ENCODE peak calls at places on chromosome 13, in four cellular contexts. One of them, this sample, is unnamed.
A peak's percentile ranks its signal among the peaks of the same experiment; 100 is the strongest.

GRCh38 chr13:66665991-66666390 is 564.1 kb downstream of the PCDH9 start:
- DNase-seq in K562: no peak
- DNase-seq in HL-60: no peak
- DNase-seq in GM12878: no peak
- DNase-seq in this sample: no peak

GRCh38 chr13:30456290-30456689 is 9.4 kb downstream of the HMGB1 start:
- DNase-seq in K562: no peak
- DNase-seq in HL-60: no peak
- DNase-seq in GM12878: no peak
- DNase-seq in this sample: no peak

GRCh38 chr13:92136449-92137180 is 738.2 kb downstream of the GPC5 start:
- DNase-seq in GM12878: no peak
- DNase-seq in HL-60: no peak
- DNase-seq in K562: no peak
- DNase-seq in this sample: no peak

GRCh38 chr13:84654654-84655244 is 772.5 kb upstream of the SLITRK1 start:
- DNase-seq in GM12878: no peak
- DNase-seq in HL-60: no peak
- DNase-seq in K562: no peak
- DNase-seq in this sample: no peak

GRCh38 chr13:50144473-50145160 is 129.4 kb downstream of the KCNRG start:
- DNase-seq in GM12878: no peak
- DNase-seq in K562: no peak
- DNase-seq in HL-60: no peak
- DNase-seq in this sample: no peak

GRCh38 chr13:48896312-48896711 is 79.4 kb upstream of the FNDC3A start:
- DNase-seq in HL-60: no peak
- DNase-seq in K562: no peak
- DNase-seq in GM12878: no peak
- DNase-seq in this sample: no peak

GRCh38 chr13:72804301-72804700 is 22.4 kb downstream of the PIBF1 start:
- DNase-seq in GM12878: no peak
- DNase-seq in K562: no peak
- DNase-seq in HL-60: no peak
- DNase-seq in this sample: no peak

GRCh38 chr13:109145631-109146030 is 516.2 kb downstream of the MYO16 start:
- DNase-seq in HL-60: peak; percentile 70
- DNase-seq in GM12878: no peak
- DNase-seq in K562: peak; percentile 13
- DNase-seq in this sample: peak; percentile 45

GRCh38 chr13:35768551-35768950 is 292.1 kb upstream of the MAB21L1 start:
- DNase-seq in K562: no peak
- DNase-seq in HL-60: no peak
- DNase-seq in GM12878: no peak
- DNase-seq in this sample: no peak

GRCh38 chr13:112079696-112080095 is 12.7 kb downstream of the SOX1 start:
- DNase-seq in HL-60: no peak
- DNase-seq in K562: no peak
- DNase-seq in GM12878: no peak
- DNase-seq in this sample: no peak

GRCh38 chr13:75512253-75512652 is 25.4 kb downstream of the COMMD6 start:
- DNase-seq in HL-60: no peak
- DNase-seq in GM12878: peak; percentile 80
- DNase-seq in K562: no peak
- DNase-seq in this sample: peak; percentile 30

GRCh38 chr13:50290186-50290585 is 274.9 kb downstream of the KCNRG start:
- DNase-seq in K562: no peak
- DNase-seq in HL-60: peak; percentile 69
- DNase-seq in GM12878: no peak
- DNase-seq in this sample: no peak

GRCh38 chr13:27012482-27013197 is 159.0 kb downstream of the USP12 start:
- DNase-seq in HL-60: peak; percentile 21
- DNase-seq in GM12878: no peak
- DNase-seq in K562: no peak
- DNase-seq in this sample: no peak

GRCh38 chr13:73754727-73755292 is 379.4 kb downstream of the KLF12 start:
- DNase-seq in HL-60: peak; percentile 25
- DNase-seq in GM12878: no peak
- DNase-seq in K562: peak; percentile 12
- DNase-seq in this sample: no peak

GRCh38 chr13:21048901-21049655 is 12.3 kb downstream of the LATS2 start:
- DNase-seq in GM12878: no peak
- DNase-seq in HL-60: no peak
- DNase-seq in K562: no peak
- DNase-seq in this sample: no peak

GRCh38 chr13:112703935-112704633 is 14.2 kb downstream of the ATP11A start:
- DNase-seq in K562: peak; percentile 41
- DNase-seq in GM12878: no peak
- DNase-seq in HL-60: no peak
- DNase-seq in this sample: no peak

GRCh38 chr13:23147264-23147663 is 33.5 kb upstream of the SGCG start:
- DNase-seq in GM12878: no peak
- DNase-seq in K562: no peak
- DNase-seq in HL-60: no peak
- DNase-seq in this sample: no peak

GRCh38 chr13:59837101-59837500 is 326.6 kb downstream of the DIAPH3 start:
- DNase-seq in HL-60: no peak
- DNase-seq in GM12878: no peak
- DNase-seq in K562: no peak
- DNase-seq in this sample: no peak

GRCh38 chr13:18212873-18213272 is 968.8 kb downstream of the TUBA3C start:
- DNase-seq in HL-60: no peak
- DNase-seq in K562: no peak
- DNase-seq in GM12878: no peak
- DNase-seq in this sample: no peak

GRCh38 chr13:21542563-21542962 is 61.4 kb downstream of the MICU2 start:
- DNase-seq in HL-60: no peak
- DNase-seq in K562: no peak
- DNase-seq in GM12878: no peak
- DNase-seq in this sample: no peak

GRCh38 chr13:77574076-77574475 is 38.6 kb downstream of the SCEL start:
- DNase-seq in K562: no peak
- DNase-seq in HL-60: no peak
- DNase-seq in GM12878: no peak
- DNase-seq in this sample: no peak

GRCh38 chr13:89380101-89380500 is 1708.9 kb downstream of the SLITRK5 start:
- DNase-seq in K562: no peak
- DNase-seq in HL-60: peak; percentile 55
- DNase-seq in GM12878: no peak
- DNase-seq in this sample: no peak

GRCh38 chr13:92377396-92377795 is 849.2 kb upstream of the GPC6 start:
- DNase-seq in K562: no peak
- DNase-seq in HL-60: no peak
- DNase-seq in GM12878: no peak
- DNase-seq in this sample: no peak

GRCh38 chr13:64725492-64725891 is 2504.6 kb downstream of the PCDH9 start:
- DNase-seq in GM12878: no peak
- DNase-seq in HL-60: no peak
- DNase-seq in K562: no peak
- DNase-seq in this sample: no peak

GRCh38 chr13:79936368-79937136 is 404.4 kb downstream of the SPRY2 start:
- DNase-seq in HL-60: no peak
- DNase-seq in GM12878: no peak
- DNase-seq in K562: no peak
- DNase-seq in this sample: no peak

GRCh38 chr13:112481458-112481857 is 105.3 kb downstream of the SPACA7 start:
- DNase-seq in GM12878: no peak
- DNase-seq in HL-60: no peak
- DNase-seq in K562: no peak
- DNase-seq in this sample: no peak

GRCh38 chr13:52924241-52925148 is 76.1 kb upstream of the PCDH8 start:
- DNase-seq in K562: no peak
- DNase-seq in HL-60: no peak
- DNase-seq in GM12878: no peak
- DNase-seq in this sample: no peak

GRCh38 chr13:32585625-32586021 is 629 bp upstream of the PDS5B start:
- DNase-seq in HL-60: peak; percentile 29
- DNase-seq in K562: no peak
- DNase-seq in GM12878: no peak
- DNase-seq in this sample: no peak

GRCh38 chr13:73809561-73809960 is 324.6 kb downstream of the KLF12 start:
- DNase-seq in HL-60: no peak
- DNase-seq in GM12878: no peak
- DNase-seq in K562: no peak
- DNase-seq in this sample: no peak

GRCh38 chr13:48126944-48127814 is 32.3 kb upstream of the MED4 start:
- DNase-seq in HL-60: peak; percentile 61
- DNase-seq in K562: peak; percentile 50
- DNase-seq in GM12878: peak; percentile 47
- DNase-seq in this sample: peak; percentile 29

GRCh38 chr13:72959643-72960042 is 99.2 kb upstream of the KLF5 start:
- DNase-seq in GM12878: no peak
- DNase-seq in HL-60: no peak
- DNase-seq in K562: no peak
- DNase-seq in this sample: no peak

GRCh38 chr13:69107436-69107835 is 1000.2 kb upstream of the ATXN8OS start:
- DNase-seq in HL-60: no peak
- DNase-seq in K562: no peak
- DNase-seq in GM12878: no peak
- DNase-seq in this sample: no peak

GRCh38 chr13:30125422-30126073 is 181.8 kb downstream of the KATNAL1 start:
- DNase-seq in HL-60: no peak
- DNase-seq in K562: no peak
- DNase-seq in GM12878: no peak
- DNase-seq in this sample: no peak

GRCh38 chr13:31846984-31847752 is 107.8 kb downstream of the RXFP2 start:
- DNase-seq in HL-60: no peak
- DNase-seq in GM12878: no peak
- DNase-seq in K562: peak; percentile 21
- DNase-seq in this sample: no peak

GRCh38 chr13:30094015-30094533 is 213.3 kb downstream of the KATNAL1 start:
- DNase-seq in K562: no peak
- DNase-seq in GM12878: no peak
- DNase-seq in HL-60: no peak
- DNase-seq in this sample: no peak

GRCh38 chr13:30438286-30438685 is 16.0 kb downstream of the UBE2L5 start:
- DNase-seq in HL-60: no peak
- DNase-seq in GM12878: no peak
- DNase-seq in K562: no peak
- DNase-seq in this sample: no peak

GRCh38 chr13:38979891-38980627 is 10.6 kb downstream of the STOML3 start:
- DNase-seq in K562: no peak
- DNase-seq in HL-60: no peak
- DNase-seq in GM12878: no peak
- DNase-seq in this sample: no peak
- TF ChIP-seq SPI1 in K562: no peak
- TF ChIP-seq SPI1 in HL-60: no peak
- TF ChIP-seq SPI1 in GM12878: no peak
- TF ChIP-seq SPI1 in this sample: no peak

DNA sequence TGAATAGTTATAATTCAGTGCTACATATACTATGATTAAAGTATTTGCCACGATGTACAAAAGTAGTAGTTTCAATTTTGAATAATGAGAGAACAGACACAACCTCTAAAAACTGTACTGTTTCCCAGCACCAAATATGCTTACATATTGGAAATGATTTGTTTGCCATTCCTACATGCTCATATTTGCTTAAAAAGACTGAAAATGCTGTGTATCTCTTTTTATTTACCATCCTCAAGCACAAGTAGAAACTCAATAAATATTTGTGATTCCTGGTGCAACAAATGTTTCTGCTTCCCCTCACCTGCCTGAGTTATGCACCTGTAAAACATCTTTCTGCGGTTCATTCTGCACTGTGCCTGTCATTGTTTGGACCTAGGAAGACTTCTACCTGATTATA is 512.2 kb downstream of the DCT start:
- DNase-seq in GM12878: no peak
- DNase-seq in K562: no peak
- DNase-seq in HL-60: no peak
- DNase-seq in this sample: no peak
- TF ChIP-seq SPI1 in GM12878: no peak
- TF ChIP-seq SPI1 in K562: no peak
- TF ChIP-seq SPI1 in HL-60: no peak
- TF ChIP-seq SPI1 in this sample: no peak

DNA sequence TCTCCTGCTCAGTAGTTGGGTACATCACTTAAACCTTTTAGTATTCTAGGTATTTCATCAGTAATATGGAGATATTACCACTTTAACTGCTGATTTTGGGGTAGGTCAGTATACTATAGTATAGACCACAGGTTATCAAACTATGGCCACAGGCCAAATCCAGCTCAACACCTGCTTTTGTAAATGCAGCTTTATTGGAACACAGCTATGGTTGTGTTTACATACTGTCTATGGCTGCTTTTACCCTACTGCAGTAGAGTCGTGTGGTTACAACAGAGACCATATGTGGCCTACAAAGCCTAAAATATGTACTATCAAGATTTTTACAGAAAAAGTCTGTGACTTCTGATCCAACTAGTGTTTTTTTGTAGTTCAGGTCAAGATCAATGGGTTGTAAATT is 10.3 kb downstream of the COG6 start:
- DNase-seq in HL-60: no peak
- DNase-seq in GM12878: no peak
- DNase-seq in K562: no peak
- DNase-seq in this sample: no peak
- TF ChIP-seq SPI1 in HL-60: no peak
- TF ChIP-seq SPI1 in GM12878: no peak
- TF ChIP-seq SPI1 in K562: no peak
- TF ChIP-seq SPI1 in this sample: no peak

GRCh38 chr13:106491928-106492327 is 43.5 kb downstream of the EFNB2 start:
- DNase-seq in K562: no peak
- DNase-seq in HL-60: no peak
- DNase-seq in GM12878: no peak
- DNase-seq in this sample: no peak
- TF ChIP-seq SPI1 in K562: no peak
- TF ChIP-seq SPI1 in HL-60: no peak
- TF ChIP-seq SPI1 in GM12878: no peak
- TF ChIP-seq SPI1 in this sample: no peak

DNA sequence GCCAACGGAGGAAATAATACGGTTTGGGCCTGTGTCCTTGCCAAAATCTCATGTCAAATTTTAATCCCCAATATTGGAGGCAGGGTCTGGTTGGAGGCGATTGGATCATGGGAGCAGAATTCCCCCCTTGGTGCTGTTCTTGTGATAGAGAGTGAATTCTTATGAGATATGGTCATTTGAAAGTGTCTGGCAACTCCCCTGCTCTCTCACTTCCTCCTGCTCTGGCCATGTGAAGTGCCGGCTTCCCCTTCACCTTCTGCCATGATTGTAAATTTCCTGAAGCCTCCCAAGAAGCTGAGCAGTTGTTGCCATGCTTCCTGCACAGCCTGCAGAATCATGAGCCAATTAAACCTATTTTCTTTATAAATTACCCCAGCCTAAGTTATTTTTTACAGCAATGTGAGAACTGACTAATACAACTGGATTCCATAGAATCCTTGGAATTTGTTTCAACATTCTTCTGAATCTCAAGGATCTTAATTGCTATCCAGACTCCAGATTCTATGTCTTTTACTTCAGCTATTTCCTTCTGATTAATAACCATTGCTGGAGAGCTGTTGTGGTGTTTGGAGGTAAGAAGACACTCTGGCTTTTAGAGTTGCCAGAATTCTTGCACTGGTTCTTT is 328.1 kb downstream of the SLITRK5 start:
- DNase-seq in K562: no peak
- DNase-seq in GM12878: no peak
- DNase-seq in HL-60: no peak
- DNase-seq in this sample: no peak
- TF ChIP-seq SPI1 in K562: no peak
- TF ChIP-seq SPI1 in GM12878: peak; percentile 31
- TF ChIP-seq SPI1 in HL-60: no peak
- TF ChIP-seq SPI1 in this sample: peak; percentile 62

This sample was measured in GM12891.